ENCODE peak calls at places on chromosomes 3 and 15, in nine cellular contexts. K is NCI-H1436 treated with DMSO at 0.1 percent for 48 hours; U is upper lobe of right lung; X is HEK293T; B is Panc1; C is CD8-positive, alpha-beta T cell; R is posterior cingulate gyrus; F is activated naive CD8-positive, alpha-beta T cell treated with anti-CD3 and anti-CD28 coated beads, Interleukin-2, amount 50 U/mL, for 24 hours; H is fibroblast of lung. J is an unnamed sample.

GRCh38 chr3:28800203-28800602 is 451.6 kb upstream of the AZI2 start:
- DNase-seq in F (no peak), U (no peak), B (no peak), H (no peak), C (no peak), R (no peak), K (no peak), X (no peak), J (no peak)

GRCh38 chr3:120558784-120559227 is 37.3 kb upstream of the NDUFB4 start:
- DNase-seq in F (peak), B (no peak), U (peak), C (peak), X (peak), K (peak), H (peak), R (peak), J (peak)

GRCh38 chr3:58062469-58062868 is 54.2 kb downstream of the FLNB start:
- DNase-seq in U (no peak), H (no peak), K (no peak), X (no peak), C (no peak), F (no peak), R (no peak), B (no peak), J (no peak)

GRCh38 chr3:54954019-54954418 is 26.2 kb upstream of the LRTM1 start:
- DNase-seq in H (peak), X (no peak), U (no peak), R (no peak), C (no peak), K (no peak), F (no peak), B (no peak), J (no peak)

GRCh38 chr3:86257955-86258641 is 732.9 kb downstream of the VGLL3 start:
- DNase-seq in H (no peak), X (no peak), R (no peak), C (no peak), K (no peak), F (no peak), B (no peak), U (no peak), J (no peak)

GRCh38 chr3:145882416-145882815 is 278.6 kb downstream of the PLOD2 start:
- DNase-seq in B (no peak), H (no peak), R (no peak), U (no peak), K (no peak), C (no peak), X (no peak), F (no peak), J (no peak)

GRCh38 chr3:45145681-45146614 is at the start of gene CDCP1:
- DNase-seq in R (no peak), U (peak), F (no peak), H (no peak), C (no peak), B (no peak), X (no peak), K (no peak), J (no peak)

GRCh38 chr3:189132125-189132744 is 39.5 kb upstream of the TPRG1 start:
- DNase-seq in F (peak), X (no peak), U (no peak), R (no peak), K (peak), C (peak), B (no peak), H (peak), J (no peak)

GRCh38 chr15:70504305-70504951 is 258.9 kb downstream of the UACA start:
- DNase-seq in X (no peak), H (peak), C (no peak), U (peak), F (peak), B (no peak), R (peak), K (no peak), J (no peak)

GRCh38 chr3:142028174-142028833 is 121.0 kb downstream of the TFDP2 start:
- DNase-seq in X (peak), H (peak), K (peak), B (peak), C (no peak), F (no peak), U (no peak), R (no peak), J (peak)

GRCh38 chr3:29384640-29385039 is 103.8 kb downstream of the RBMS3 start:
- DNase-seq in U (no peak), B (no peak), K (no peak), C (no peak), H (peak), X (peak), R (no peak), F (no peak), J (no peak)

GRCh38 chr15:31328999-31329639 is 2.5 kb downstream of the KLF13 start:
- DNase-seq in B (no peak), X (no peak), K (no peak), F (peak), R (no peak), H (no peak), C (no peak), U (peak), J (no peak)

GRCh38 chr3:20916966-20917606 is 731.1 kb upstream of the SGO1 start:
- DNase-seq in B (no peak), U (no peak), H (no peak), K (no peak), F (no peak), X (no peak), C (no peak), R (no peak), J (peak)

GRCh38 chr3:66938338-66938963 is 59.7 kb upstream of the KBTBD8 start:
- DNase-seq in F (peak), B (peak), X (peak), U (no peak), R (no peak), K (no peak), H (peak), C (no peak), J (peak)

GRCh38 chr15:70817266-70817665 is 36.7 kb downstream of the LARP6 start:
- DNase-seq in F (no peak), X (no peak), K (no peak), C (no peak), B (no peak), R (no peak), H (no peak), U (no peak), J (no peak)

GRCh38 chr3:134543113-134543512 is 57.3 kb downstream of the CEP63 start:
- DNase-seq in K (no peak), H (peak), C (no peak), F (no peak), X (no peak), R (no peak), U (no peak), B (no peak), J (no peak)

GRCh38 chr15:27074179-27074578 is 103.2 kb downstream of the GABRG3 start:
- DNase-seq in H (no peak), B (no peak), X (no peak), C (no peak), F (no peak), K (no peak), U (no peak), R (no peak), J (no peak)

GRCh38 chr15:28130651-28131050 is 31.5 kb upstream of the OCA2 start:
- DNase-seq in C (no peak), R (no peak), H (no peak), K (no peak), U (peak), F (no peak), X (no peak), B (no peak), J (no peak)

GRCh38 chr15:57476533-57476975 is 100.2 kb downstream of the CGNL1 start:
- DNase-seq in B (no peak), U (no peak), H (peak), X (no peak), F (no peak), R (no peak), C (no peak), K (no peak), J (no peak)

GRCh38 chr3:54891540-54891897 is 36.3 kb downstream of the LRTM1 start:
- DNase-seq in R (peak), K (no peak), U (peak), F (no peak), B (peak), X (peak), H (peak), C (no peak), J (peak)

GRCh38 chr15:32117122-32117521 is 86.8 kb downstream of the CHRNA7 start:
- DNase-seq in B (no peak), C (no peak), H (no peak), K (no peak), F (no peak), U (no peak), X (no peak), R (no peak), J (no peak)

GRCh38 chr3:105274958-105275357 is 91.8 kb upstream of the ALCAM start:
- DNase-seq in K (no peak), C (no peak), B (no peak), F (no peak), X (no peak), R (no peak), H (peak), U (no peak), J (no peak)

GRCh38 chr15:87661952-87662351 is 594.6 kb downstream of the NTRK3 start:
- DNase-seq in F (no peak), H (no peak), R (no peak), C (no peak), X (no peak), K (no peak), U (no peak), B (no peak), J (no peak)

GRCh38 chr3:121477589-121477988 is 68.2 kb downstream of the POLQ start:
- DNase-seq in F (no peak), X (no peak), R (no peak), C (no peak), B (no peak), H (peak), U (no peak), K (no peak), J (no peak)

GRCh38 chr3:134867277-134867676 is 72.2 kb downstream of the EPHB1 start:
- DNase-seq in B (no peak), R (no peak), U (no peak), H (no peak), X (no peak), C (no peak), K (no peak), F (no peak), J (peak)

GRCh38 chr3:71443332-71443731 is 140.2 kb downstream of the FOXP1 start:
- DNase-seq in X (no peak), F (no peak), K (no peak), H (no peak), U (no peak), B (no peak), R (no peak), C (no peak), J (no peak)

GRCh38 chr15:48470096-48470495 is 138.9 kb downstream of the DUT start:
- DNase-seq in B (no peak), U (no peak), R (no peak), H (no peak), F (no peak), X (no peak), K (no peak), C (no peak), J (no peak)

GRCh38 chr15:65028921-65029735 is at the start of gene MTFMT:
- DNase-seq in C (peak), F (peak), X (peak), U (peak), K (no peak), R (peak), B (no peak), H (peak), J (peak)

GRCh38 chr3:3405131-3405530 is 225.6 kb upstream of the CRBN start:
- DNase-seq in K (no peak), X (no peak), R (no peak), F (no peak), C (no peak), H (no peak), B (no peak), U (no peak), J (no peak)

GRCh38 chr3:175212896-175213295 is 353.8 kb downstream of the NAALADL2 start:
- DNase-seq in X (no peak), K (no peak), R (no peak), B (no peak), C (no peak), F (no peak), U (no peak), H (peak), J (no peak)

GRCh38 chr15:81235781-81236507 is 39.3 kb downstream of the IL16 start:
- DNase-seq in H (peak), X (no peak), F (peak), U (no peak), C (no peak), K (no peak), R (peak), B (no peak), J (peak)

GRCh38 chr15:89361451-89362202 is 27.0 kb upstream of the POLG start:
- DNase-seq in K (no peak), H (peak), B (no peak), F (peak), X (peak), U (peak), R (peak), C (peak), J (no peak)

GRCh38 chr3:14141602-14142315 is 16.9 kb downstream of the TMEM43 start:
- DNase-seq in X (no peak), H (no peak), R (peak), B (no peak), C (no peak), U (no peak), F (no peak), K (no peak), J (no peak)

GRCh38 chr15:43808960-43809678 is 8.7 kb downstream of the HYPK start:
- DNase-seq in F (no peak), R (no peak), K (no peak), X (no peak), C (no peak), B (no peak), U (no peak), H (no peak), J (no peak)

GRCh38 chr15:24761704-24762302 is 86.2 kb downstream of the NPAP1 start:
- DNase-seq in R (no peak), H (peak), C (no peak), U (no peak), B (no peak), F (no peak), K (no peak), X (no peak), J (peak)

GRCh38 chr3:191959876-191960418 is 499.0 kb downstream of the PYDC2 start:
- DNase-seq in R (no peak), X (no peak), U (no peak), C (no peak), B (no peak), K (no peak), F (no peak), H (no peak), J (no peak)